ENCODE peak calls at places on chromosome 13, in four cellular contexts. C, R, K and U are unnamed samples.

GRCh38 chr13:28489536-28489935 is 5.4 kb downstream of the FLT1 start:
- DNase-seq in C (no peak), R (no peak), K (no peak), U (no peak)

GRCh38 chr13:105341256-105341655 is 1194.2 kb downstream of the EFNB2 start:
- DNase-seq in C (no peak), R (no peak), K (no peak), U (no peak)

GRCh38 chr13:21817878-21818277 is 147.0 kb downstream of the FGF9 start:
- DNase-seq in C (no peak), R (no peak), K (no peak), U (no peak)

GRCh38 chr13:22837980-22838615 is 342.7 kb upstream of the SGCG start:
- DNase-seq in C (no peak), R (no peak), K (no peak), U (no peak)

GRCh38 chr13:74117207-74117705 is 16.9 kb downstream of the KLF12 start:
- DNase-seq in C (no peak), R (no peak), K (no peak), U (no peak)

GRCh38 chr13:39148513-39148961 is 110.3 kb downstream of the NHLRC3 start:
- DNase-seq in C (no peak), R (no peak), K (no peak), U (peak)

GRCh38 chr13:41680900-41681299 is 223.6 kb downstream of the RGCC start:
- DNase-seq in C (no peak), R (no peak), K (no peak), U (no peak)

GRCh38 chr13:39712626-39713025 is 57.2 kb downstream of the COG6 start:
- DNase-seq in C (no peak), R (no peak), K (no peak), U (no peak)

GRCh38 chr13:46739447-46740125 is 57.4 kb downstream of the ESD start:
- DNase-seq in C (no peak), R (no peak), K (no peak), U (no peak)

GRCh38 chr13:94311893-94312292 is 167.6 kb downstream of the DCT start:
- DNase-seq in C (no peak), R (no peak), K (no peak), U (no peak)

GRCh38 chr13:40582531-40582930 is 83.9 kb downstream of the FOXO1 start:
- DNase-seq in C (no peak), R (no peak), K (no peak), U (no peak)

GRCh38 chr13:20514866-20515265 is 10.8 kb downstream of the CRYL1 start:
- DNase-seq in C (no peak), R (no peak), K (no peak), U (no peak)

GRCh38 chr13:64767054-64767453 is 2463.1 kb downstream of the PCDH9 start:
- DNase-seq in C (no peak), R (no peak), K (no peak), U (no peak)

GRCh38 chr13:82833928-82834327 is 1048.3 kb downstream of the SLITRK1 start:
- DNase-seq in C (no peak), R (no peak), K (no peak), U (no peak)

GRCh38 chr13:60572003-60572792 is 175.2 kb downstream of the TDRD3 start:
- DNase-seq in C (no peak), R (no peak), K (no peak), U (peak)

GRCh38 chr13:95447766-95448165 is 104.8 kb upstream of the CLDN10 start:
- DNase-seq in C (no peak), R (no peak), K (no peak), U (no peak)

GRCh38 chr13:98065468-98065867 is 77.4 kb upstream of the FARP1 start:
- DNase-seq in C (no peak), R (no peak), K (no peak), U (no peak)

GRCh38 chr13:23447927-23448326 is 14.4 kb upstream of the SACS start:
- DNase-seq in C (no peak), R (no peak), K (no peak), U (no peak)

GRCh38 chr13:35978607-35979316 is 152.4 kb downstream of the DCLK1 start:
- DNase-seq in C (no peak), R (no peak), K (no peak), U (no peak)

GRCh38 chr13:57629821-57630235 is 1.7 kb upstream of the PCDH17 start:
- DNase-seq in C (peak), R (peak), K (no peak), U (peak)

GRCh38 chr13:79936368-79937136 is 404.4 kb downstream of the SPRY2 start:
- DNase-seq in C (no peak), R (no peak), K (peak), U (peak)

GRCh38 chr13:98999635-98999952 is 21.7 kb upstream of the DOCK9 start:
- DNase-seq in C (no peak), R (no peak), K (no peak), U (no peak)

GRCh38 chr13:78426183-78426582 is 177.2 kb downstream of the POU4F1 start:
- DNase-seq in C (no peak), R (no peak), K (no peak), U (no peak)

GRCh38 chr13:74047925-74048324 is 86.3 kb downstream of the KLF12 start:
- DNase-seq in C (no peak), R (no peak), K (no peak), U (peak)

GRCh38 chr13:50594276-50594970 is 249.1 kb downstream of the DLEU7 start:
- DNase-seq in C (no peak), R (no peak), K (no peak), U (no peak)

GRCh38 chr13:112721198-112722104 is 31.6 kb downstream of the ATP11A start:
- DNase-seq in C (no peak), R (no peak), K (no peak), U (no peak)

GRCh38 chr13:112583592-112584277 is 4.2 kb downstream of the TUBGCP3 start:
- DNase-seq in C (no peak), R (peak), K (no peak), U (no peak)

GRCh38 chr13:110705826-110706569 is at the start of gene CARS2:
- DNase-seq in C (peak), R (peak), K (peak), U (peak)

GRCh38 chr13:110702591-110703526 is 3.1 kb downstream of the CARS2 start:
- DNase-seq in C (no peak), R (no peak), K (no peak), U (no peak)

GRCh38 chr13:110702089-110702488 is 3.8 kb downstream of the CARS2 start:
- DNase-seq in C (no peak), R (no peak), K (no peak), U (no peak)

GRCh38 chr13:110706570-110707378 is 858 bp upstream of the CARS2 start:
- DNase-seq in C (no peak), R (no peak), K (no peak), U (no peak)

DNA sequence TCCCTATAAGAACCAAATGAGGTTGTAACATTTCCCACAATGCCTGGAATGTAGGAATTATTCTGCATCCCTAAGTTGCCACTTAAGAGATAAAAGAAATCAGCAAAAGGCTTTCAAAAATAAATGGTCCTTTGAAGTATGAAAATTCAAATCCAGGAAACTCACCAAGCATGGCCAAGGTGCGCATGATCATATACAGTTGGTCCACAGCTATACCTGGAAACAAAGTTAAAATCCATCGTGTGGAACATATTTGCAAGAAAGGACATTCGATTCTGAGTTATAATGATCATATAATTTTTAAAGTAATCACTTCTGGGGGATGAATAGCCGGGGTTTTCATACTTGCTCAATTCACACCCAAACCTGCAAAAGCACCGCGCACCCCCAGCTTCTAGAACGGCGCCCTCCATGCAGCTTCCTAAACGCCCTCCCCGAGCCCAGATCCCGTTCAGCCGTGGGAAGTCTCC is 525 bp downstream of the CARS2 start:
- DNase-seq in C (no peak), R (no peak), K (no peak), U (no peak)
- TF ChIP-seq CTCF in C (no peak), R (no peak), K (no peak), U (no peak)

DNA sequence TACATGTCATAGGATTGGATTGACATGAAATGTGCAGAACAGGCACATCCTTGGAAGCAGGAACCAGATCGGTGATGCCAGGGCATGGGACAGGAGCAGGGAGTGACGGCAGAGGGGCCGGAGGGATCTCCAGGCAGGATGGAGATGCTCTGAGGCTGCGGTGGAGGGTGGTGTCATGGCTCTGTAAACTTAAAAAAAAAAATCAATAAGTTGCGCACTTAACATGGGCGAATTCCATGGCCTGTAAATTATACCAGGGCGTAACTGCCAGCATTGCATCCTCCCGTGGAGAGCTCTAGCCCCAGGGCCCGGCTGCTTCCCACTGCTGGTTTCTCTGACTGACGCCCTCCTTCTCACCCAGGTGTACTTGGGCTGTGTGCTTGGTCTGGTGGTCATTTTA is 8.7 kb downstream of the ATP12A start:
- DNase-seq in C (no peak), R (no peak), K (no peak), U (no peak)
- TF ChIP-seq CTCF in C (no peak), R (no peak), K (no peak), U (no peak)

DNA sequence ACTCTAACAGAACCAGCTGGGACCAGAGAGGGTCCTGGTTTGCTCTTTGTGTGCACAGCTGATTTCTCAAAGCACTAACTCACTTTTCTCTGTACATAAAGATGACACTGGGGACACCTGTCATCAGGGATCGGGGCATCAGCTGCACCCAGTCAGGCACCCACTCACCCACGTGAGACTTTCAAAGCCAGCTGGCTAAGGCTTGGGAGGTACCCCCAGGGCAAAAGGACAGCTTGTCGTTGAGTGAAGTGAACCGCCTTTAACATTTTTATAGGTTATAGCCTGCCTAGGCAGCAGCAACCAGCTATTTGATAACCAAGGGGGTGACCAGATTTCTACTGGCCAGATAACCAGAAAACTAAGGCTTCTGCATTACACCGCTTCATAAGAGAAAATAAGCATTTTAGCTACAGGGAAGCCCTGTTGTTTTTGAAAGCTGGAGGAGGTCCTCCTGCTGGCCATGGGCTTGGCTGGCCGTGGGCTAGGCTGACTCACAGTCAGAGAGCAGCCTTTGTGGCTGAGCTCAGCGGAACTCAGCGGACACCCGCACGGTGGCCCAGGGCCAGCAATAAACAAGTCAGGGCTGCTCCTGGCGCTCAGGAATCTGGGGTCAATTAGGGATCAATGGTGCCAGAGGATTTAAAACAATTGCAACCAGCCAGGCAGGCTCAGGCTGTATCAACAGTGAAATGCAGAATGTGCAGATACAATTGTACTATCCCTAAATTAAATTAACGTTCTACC is 57.1 kb downstream of the ALOX5AP start:
- DNase-seq in C (no peak), R (peak), K (peak), U (peak)
- TF ChIP-seq CTCF in C (no peak), R (peak), K (peak), U (peak)

DNA sequence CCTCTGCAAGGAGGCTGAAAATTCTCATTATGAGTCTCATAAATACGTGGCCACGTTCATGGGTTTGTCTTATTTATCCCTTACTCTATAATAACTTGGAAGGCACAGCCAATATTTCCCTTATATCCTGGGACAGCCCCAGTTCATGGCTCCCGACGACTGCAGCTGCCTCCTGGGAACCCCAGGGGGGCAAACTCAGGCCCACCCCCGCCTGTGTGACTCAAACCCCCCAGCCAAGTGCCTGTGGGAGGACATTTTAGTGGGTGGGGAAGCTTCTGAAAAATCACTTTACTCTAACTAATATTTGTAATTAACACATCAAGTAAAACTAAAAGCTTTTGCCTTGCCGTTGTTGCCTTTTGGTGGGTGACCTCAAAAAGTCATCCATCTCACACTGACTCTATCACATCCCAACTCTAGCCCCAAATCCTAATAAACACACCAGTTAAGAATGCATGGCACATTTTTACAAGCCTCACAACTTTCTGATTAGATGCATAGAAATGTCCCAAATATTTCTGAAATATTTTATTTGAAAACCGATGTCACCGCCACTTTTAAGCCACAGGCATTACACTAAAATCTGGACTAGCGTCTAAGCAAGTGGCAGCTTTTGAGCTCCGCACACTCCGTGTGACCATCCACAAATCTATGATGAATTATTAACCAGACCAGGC is 14.2 kb downstream of the RASA3 start:
- DNase-seq in C (no peak), R (no peak), K (no peak), U (no peak)
- TF ChIP-seq CTCF in C (no peak), R (no peak), K (no peak), U (no peak)

DNA sequence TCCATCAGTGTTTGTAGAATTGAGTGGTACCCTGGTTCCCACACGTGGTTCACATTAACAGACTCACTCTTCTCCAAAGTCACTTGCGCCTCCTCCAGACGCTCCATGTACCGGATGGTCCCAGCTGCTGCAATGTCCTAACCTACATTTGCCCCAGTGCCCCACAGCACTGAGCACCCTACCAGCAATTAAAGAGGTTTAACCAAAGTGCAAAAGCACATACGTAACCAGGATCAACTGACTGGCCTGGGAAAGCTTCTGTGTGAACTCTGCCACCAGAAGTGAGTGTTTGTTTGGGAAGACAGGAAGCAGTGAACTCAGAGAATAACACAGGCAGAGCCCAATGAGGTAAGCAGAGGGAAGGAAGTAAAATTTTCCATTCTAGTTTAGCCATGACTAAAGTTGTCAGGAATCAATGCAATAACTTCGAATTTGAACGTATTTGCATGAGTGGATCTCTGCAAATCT is 7.3 kb upstream of the MEDAG start:
- DNase-seq in C (no peak), R (no peak), K (peak), U (peak)
- TF ChIP-seq CTCF in C (no peak), R (no peak), K (no peak), U (no peak)